ENCODE peak calls at places on chromosome 5, in six cellular contexts. One of them, this sample, is unnamed.

GRCh38 chr5:176542135-176542595 is 5.0 kb upstream of the RNF44 start:
- DNase-seq in esophagus squamous epithelium: no peak
- DNase-seq in H54: no peak
- DNase-seq in HCT116: no peak
- DNase-seq in vagina: no peak
- DNase-seq in transverse colon: peak
- DNase-seq in this sample: peak

GRCh38 chr5:104472811-104473210 is 910.2 kb upstream of the NUDT12 start:
- DNase-seq in esophagus squamous epithelium: no peak
- DNase-seq in H54: no peak
- DNase-seq in HCT116: no peak
- DNase-seq in vagina: no peak
- DNase-seq in transverse colon: no peak
- DNase-seq in this sample: no peak

GRCh38 chr5:149362541-149362940 is 4.7 kb downstream of the PCYOX1L start:
- DNase-seq in esophagus squamous epithelium: no peak
- DNase-seq in H54: no peak
- DNase-seq in HCT116: no peak
- DNase-seq in vagina: no peak
- DNase-seq in transverse colon: no peak
- DNase-seq in this sample: no peak

GRCh38 chr5:176803027-176803942 is 7.1 kb upstream of the UNC5A start:
- DNase-seq in esophagus squamous epithelium: no peak
- DNase-seq in H54: no peak
- DNase-seq in HCT116: no peak
- DNase-seq in vagina: no peak
- DNase-seq in transverse colon: no peak
- DNase-seq in this sample: no peak

GRCh38 chr5:148573374-148573773 is 81.0 kb downstream of the HTR4 start:
- DNase-seq in esophagus squamous epithelium: no peak
- DNase-seq in H54: no peak
- DNase-seq in HCT116: no peak
- DNase-seq in vagina: no peak
- DNase-seq in transverse colon: no peak
- DNase-seq in this sample: no peak

GRCh38 chr5:10632110-10632903 is 68.4 kb downstream of the ANKRD33B start:
- DNase-seq in esophagus squamous epithelium: no peak
- DNase-seq in H54: peak
- DNase-seq in HCT116: peak
- DNase-seq in vagina: no peak
- DNase-seq in transverse colon: peak
- DNase-seq in this sample: no peak

GRCh38 chr5:147180751-147181150 is 54.1 kb upstream of the STK32A start:
- DNase-seq in esophagus squamous epithelium: no peak
- DNase-seq in H54: no peak
- DNase-seq in HCT116: no peak
- DNase-seq in vagina: no peak
- DNase-seq in transverse colon: no peak
- DNase-seq in this sample: no peak

GRCh38 chr5:165119175-165119574 is 1613.8 kb downstream of the MAT2B start:
- DNase-seq in esophagus squamous epithelium: no peak
- DNase-seq in H54: no peak
- DNase-seq in HCT116: no peak
- DNase-seq in vagina: no peak
- DNase-seq in transverse colon: no peak
- DNase-seq in this sample: no peak

GRCh38 chr5:176814836-176815438 is 4.6 kb downstream of the UNC5A start:
- DNase-seq in esophagus squamous epithelium: no peak
- DNase-seq in H54: no peak
- DNase-seq in HCT116: no peak
- DNase-seq in vagina: no peak
- DNase-seq in transverse colon: no peak
- DNase-seq in this sample: no peak

GRCh38 chr5:55544341-55544740 is 9.6 kb upstream of the PLPP1 start:
- DNase-seq in esophagus squamous epithelium: no peak
- DNase-seq in H54: no peak
- DNase-seq in HCT116: no peak
- DNase-seq in vagina: no peak
- DNase-seq in transverse colon: no peak
- DNase-seq in this sample: no peak

GRCh38 chr5:100758780-100759179 is 144.3 kb downstream of the ST8SIA4 start:
- DNase-seq in esophagus squamous epithelium: no peak
- DNase-seq in H54: no peak
- DNase-seq in HCT116: no peak
- DNase-seq in vagina: no peak
- DNase-seq in transverse colon: no peak
- DNase-seq in this sample: no peak

GRCh38 chr5:43556857-43557593 is at the start of gene PAIP1:
- DNase-seq in esophagus squamous epithelium: peak
- DNase-seq in H54: peak
- DNase-seq in HCT116: peak
- DNase-seq in vagina: no peak
- DNase-seq in transverse colon: peak
- DNase-seq in this sample: peak
- TF ChIP-seq POLR2A in esophagus squamous epithelium: no peak
- TF ChIP-seq POLR2A in H54: peak
- TF ChIP-seq POLR2A in HCT116: no peak
- TF ChIP-seq POLR2A in vagina: no peak
- TF ChIP-seq POLR2A in transverse colon: peak
- TF ChIP-seq POLR2A in this sample: peak

DNA sequence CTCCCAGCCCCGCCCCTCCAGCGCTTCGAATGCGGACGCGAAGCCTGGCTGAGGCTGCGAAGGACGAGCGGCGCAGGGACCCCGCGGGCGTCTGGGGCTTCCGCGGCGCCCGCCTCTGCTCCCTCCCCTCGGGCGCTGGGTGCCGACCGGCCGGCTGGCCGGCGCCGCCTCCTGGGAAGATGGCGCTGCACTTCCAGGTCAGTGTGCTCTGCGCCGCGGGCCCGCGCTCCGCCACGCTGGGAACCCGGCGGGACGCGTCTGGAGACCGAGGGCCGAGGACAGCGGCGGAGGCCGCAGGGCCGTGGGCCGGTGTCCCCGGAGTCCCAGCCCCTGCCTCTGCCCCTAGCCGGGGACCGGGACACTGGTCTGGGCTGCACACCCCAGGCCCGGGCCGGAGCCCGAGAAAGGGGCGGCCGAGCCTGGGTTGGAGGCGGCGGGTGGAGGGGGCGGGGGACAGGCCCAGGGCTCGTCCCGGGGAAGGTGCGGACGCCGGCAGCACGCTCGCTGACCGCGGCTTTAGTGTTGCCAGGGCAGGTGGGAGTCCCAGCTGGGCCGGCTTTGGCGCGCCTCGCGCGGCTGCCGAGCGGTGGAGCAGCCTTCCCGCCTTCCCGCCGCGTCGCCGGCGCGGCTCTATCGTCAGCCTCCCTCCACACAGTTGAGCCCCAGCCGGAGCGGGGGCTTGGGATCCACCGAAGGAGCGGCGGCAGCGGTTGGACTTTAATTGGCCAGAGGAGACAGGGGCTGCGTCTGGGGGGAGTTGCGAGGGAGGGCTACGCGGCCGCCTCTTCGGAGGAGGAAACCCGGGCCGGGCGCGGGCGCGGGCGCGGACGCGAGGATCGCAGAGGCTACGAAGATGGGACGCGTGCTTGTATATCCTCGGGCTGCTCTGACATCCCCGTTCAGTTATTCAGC is at the start of gene RANBP17:
- DNase-seq in esophagus squamous epithelium: no peak
- DNase-seq in H54: no peak
- DNase-seq in HCT116: peak
- DNase-seq in vagina: no peak
- DNase-seq in transverse colon: peak
- DNase-seq in this sample: peak
- TF ChIP-seq POLR2A in esophagus squamous epithelium: no peak
- TF ChIP-seq POLR2A in H54: no peak
- TF ChIP-seq POLR2A in HCT116: no peak
- TF ChIP-seq POLR2A in vagina: no peak
- TF ChIP-seq POLR2A in transverse colon: no peak
- TF ChIP-seq POLR2A in this sample: no peak

GRCh38 chr5:59768204-59769040 is 125.1 kb downstream of the PDE4D start:
- DNase-seq in esophagus squamous epithelium: no peak
- DNase-seq in H54: no peak
- DNase-seq in HCT116: no peak
- DNase-seq in vagina: no peak
- DNase-seq in transverse colon: peak
- DNase-seq in this sample: peak
- TF ChIP-seq POLR2A in esophagus squamous epithelium: no peak
- TF ChIP-seq POLR2A in H54: no peak
- TF ChIP-seq POLR2A in HCT116: no peak
- TF ChIP-seq POLR2A in vagina: no peak
- TF ChIP-seq POLR2A in transverse colon: peak
- TF ChIP-seq POLR2A in this sample: no peak

DNA sequence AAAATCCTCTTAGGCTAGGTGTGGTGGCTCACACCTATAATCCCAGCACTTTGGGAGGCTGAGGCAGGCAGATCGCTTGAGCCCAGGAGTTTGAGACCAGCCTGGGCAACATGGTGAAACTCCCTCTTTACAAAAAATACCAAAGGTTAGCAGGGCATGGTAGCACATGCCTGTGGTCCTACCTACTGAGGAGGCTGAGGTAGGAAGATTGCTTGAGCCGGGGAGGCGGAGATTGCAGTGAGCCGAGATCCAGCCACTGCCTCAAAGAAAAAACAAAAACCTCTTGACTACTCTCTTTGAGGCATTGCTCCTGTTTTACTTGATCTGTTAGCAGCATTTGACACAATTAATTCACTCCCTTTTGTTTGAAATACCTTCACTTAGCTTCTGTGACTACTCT is 20.7 kb downstream of the KIF2A start:
- DNase-seq in esophagus squamous epithelium: no peak
- DNase-seq in H54: no peak
- DNase-seq in HCT116: no peak
- DNase-seq in vagina: no peak
- DNase-seq in transverse colon: no peak
- DNase-seq in this sample: no peak
- TF ChIP-seq POLR2A in esophagus squamous epithelium: no peak
- TF ChIP-seq POLR2A in H54: no peak
- TF ChIP-seq POLR2A in HCT116: no peak
- TF ChIP-seq POLR2A in vagina: no peak
- TF ChIP-seq POLR2A in transverse colon: no peak
- TF ChIP-seq POLR2A in this sample: no peak

GRCh38 chr5:151014680-151015343 is 5.6 kb upstream of the GPX3 start:
- DNase-seq in esophagus squamous epithelium: no peak
- DNase-seq in H54: no peak
- DNase-seq in HCT116: no peak
- DNase-seq in vagina: no peak
- DNase-seq in transverse colon: no peak
- DNase-seq in this sample: no peak

GRCh38 chr5:151015974-151016587 is 4.3 kb upstream of the GPX3 start:
- DNase-seq in esophagus squamous epithelium: no peak
- DNase-seq in H54: no peak
- DNase-seq in HCT116: no peak
- DNase-seq in vagina: no peak
- DNase-seq in transverse colon: no peak
- DNase-seq in this sample: peak

GRCh38 chr5:151017897-151018296 is 2.5 kb upstream of the GPX3 start:
- DNase-seq in esophagus squamous epithelium: no peak
- DNase-seq in H54: no peak
- DNase-seq in HCT116: no peak
- DNase-seq in vagina: no peak
- DNase-seq in transverse colon: no peak
- DNase-seq in this sample: no peak

GRCh38 chr5:151018846-151019245 is 1.5 kb upstream of the GPX3 start:
- DNase-seq in esophagus squamous epithelium: no peak
- DNase-seq in H54: no peak
- DNase-seq in HCT116: no peak
- DNase-seq in vagina: no peak
- DNase-seq in transverse colon: no peak
- DNase-seq in this sample: no peak

GRCh38 chr5:151016700-151017099 is 3.7 kb upstream of the GPX3 start:
- DNase-seq in esophagus squamous epithelium: no peak
- DNase-seq in H54: no peak
- DNase-seq in HCT116: no peak
- DNase-seq in vagina: no peak
- DNase-seq in transverse colon: no peak
- DNase-seq in this sample: no peak
- TF ChIP-seq POLR2A in esophagus squamous epithelium: no peak
- TF ChIP-seq POLR2A in H54: no peak
- TF ChIP-seq POLR2A in HCT116: no peak
- TF ChIP-seq POLR2A in vagina: no peak
- TF ChIP-seq POLR2A in transverse colon: no peak
- TF ChIP-seq POLR2A in this sample: no peak

DNA sequence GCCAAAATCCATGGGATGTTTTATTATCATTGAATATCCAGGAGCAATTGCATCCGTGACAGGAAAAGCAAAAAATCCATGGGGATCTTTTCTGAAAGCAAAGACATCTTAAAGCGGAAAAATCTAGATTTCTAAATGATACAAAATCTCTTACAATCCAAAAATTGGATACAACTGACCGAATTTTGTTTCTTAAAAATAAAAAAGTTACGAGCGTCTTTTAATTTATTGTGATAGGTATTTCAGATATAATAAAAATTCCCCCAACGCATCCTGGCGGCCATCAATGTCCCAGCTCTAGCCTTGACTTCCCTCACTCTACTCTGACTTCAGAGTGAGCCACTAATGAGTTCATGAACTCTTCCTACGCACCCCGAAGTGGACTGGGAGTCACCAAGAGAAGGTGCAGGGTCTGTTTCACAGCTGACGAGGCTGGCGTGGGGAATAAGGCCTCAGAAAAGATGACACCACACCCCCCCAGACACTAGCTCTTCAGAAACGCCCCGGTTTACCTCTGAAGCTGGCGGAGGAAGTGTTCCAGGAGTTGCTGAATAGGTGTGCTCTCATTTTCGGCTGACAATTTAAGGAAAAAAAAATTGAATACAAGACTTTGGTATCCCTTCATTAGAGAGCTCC is 3.4 kb downstream of the BRD9 start:
- DNase-seq in esophagus squamous epithelium: no peak
- DNase-seq in H54: no peak
- DNase-seq in HCT116: no peak
- DNase-seq in vagina: no peak
- DNase-seq in transverse colon: no peak
- DNase-seq in this sample: no peak
- TF ChIP-seq POLR2A in esophagus squamous epithelium: no peak
- TF ChIP-seq POLR2A in H54: no peak
- TF ChIP-seq POLR2A in HCT116: no peak
- TF ChIP-seq POLR2A in vagina: no peak
- TF ChIP-seq POLR2A in transverse colon: no peak
- TF ChIP-seq POLR2A in this sample: no peak

This sample was measured in erythroblast.